ENCODE peak calls at places on chromosomes 5 and 9, in ten cellular contexts. W, I, J, M, C, R, A, Q, B and X are unnamed samples.

GRCh38 chr5:72472031-72472430 is 35.2 kb downstream of the ZNF366 start:
- DNase-seq in W (no peak), C (no peak), M (no peak), B (no peak), R (no peak), Q (no peak), J (no peak), I (no peak), A (no peak), X (no peak)

GRCh38 chr5:38940230-38940858 is 94.5 kb downstream of the OSMR start:
- DNase-seq in Q (no peak), I (no peak), A (no peak), C (no peak), W (no peak), R (no peak), B (no peak), M (no peak), J (peak), X (no peak)

GRCh38 chr9:14497476-14497875 is 183.5 kb upstream of the NFIB start:
- DNase-seq in C (no peak), I (no peak), A (no peak), Q (no peak), R (no peak), M (no peak), W (no peak), B (peak), J (no peak), X (no peak)

GRCh38 chr5:59485629-59486439 is 407.7 kb downstream of the PDE4D start:
- DNase-seq in I (no peak), A (no peak), Q (no peak), W (no peak), J (peak), R (no peak), B (no peak), M (no peak), C (no peak), X (no peak)

GRCh38 chr5:125235995-125236394 is 489.6 kb upstream of the ZNF608 start:
- DNase-seq in A (no peak), M (no peak), Q (no peak), C (no peak), R (no peak), I (no peak), B (no peak), J (no peak), W (no peak), X (no peak)

GRCh38 chr5:55626805-55627204 is 85.3 kb downstream of the SLC38A9 start:
- DNase-seq in W (no peak), M (no peak), I (no peak), B (no peak), Q (no peak), R (no peak), C (no peak), J (no peak), A (no peak), X (no peak)

GRCh38 chr5:180665682-180666404 is 16.4 kb upstream of the FLT4 start:
- DNase-seq in A (no peak), J (no peak), W (no peak), B (no peak), I (no peak), R (no peak), M (no peak), Q (no peak), C (no peak), X (no peak)

GRCh38 chr9:73183917-73184861 is 32.5 kb downstream of the ANXA1 start:
- DNase-seq in Q (peak), W (no peak), A (no peak), J (peak), C (peak), R (no peak), B (no peak), I (no peak), M (no peak), X (no peak)

GRCh38 chr5:139911425-139912120 is 116.0 kb downstream of the PSD2 start:
- DNase-seq in W (no peak), J (no peak), I (no peak), B (no peak), Q (peak), M (no peak), C (no peak), A (no peak), R (no peak), X (no peak)

GRCh38 chr9:13049223-13049622 is 230.3 kb downstream of the MPDZ start:
- DNase-seq in C (peak), A (no peak), I (no peak), W (no peak), R (no peak), B (no peak), M (no peak), Q (no peak), J (peak), X (no peak)

GRCh38 chr5:370959-371810 is 49.7 kb downstream of the AHRR start:
- DNase-seq in M (no peak), W (no peak), I (peak), R (no peak), B (no peak), A (no peak), Q (no peak), J (no peak), C (peak), X (no peak)

GRCh38 chr5:61991861-61992260 is 314.1 kb upstream of the KIF2A start:
- DNase-seq in M (no peak), C (no peak), A (no peak), R (no peak), Q (no peak), W (no peak), B (no peak), J (peak), I (no peak), X (no peak)

GRCh38 chr9:98807070-98807810 is at the start of gene GALNT12:
- DNase-seq in J (peak), Q (peak), R (no peak), C (peak), B (no peak), M (peak), I (no peak), W (peak), A (no peak), X (peak)

GRCh38 chr9:27784999-27785713 is 211.9 kb upstream of the C9orf72 start:
- DNase-seq in I (no peak), Q (no peak), J (peak), W (no peak), R (no peak), B (no peak), M (no peak), A (no peak), C (no peak), X (no peak)

GRCh38 chr9:128123451-128124080 is 4.0 kb downstream of the PTGES2 start:
- DNase-seq in C (no peak), R (no peak), M (peak), Q (no peak), A (no peak), J (no peak), B (no peak), I (peak), W (no peak), X (no peak)

GRCh38 chr9:114026335-114026734 is 51.8 kb downstream of the AMBP start:
- DNase-seq in R (no peak), Q (no peak), M (no peak), B (no peak), W (no peak), C (no peak), I (no peak), A (no peak), J (no peak), X (peak)

GRCh38 chr9:75086443-75087278 is 1.3 kb downstream of the NMRK1 start:
- DNase-seq in R (no peak), A (peak), Q (no peak), W (no peak), C (no peak), M (peak), B (no peak), I (peak), J (no peak), X (no peak)

GRCh38 chr9:16191691-16192402 is 639.0 kb downstream of the CCDC171 start:
- DNase-seq in R (no peak), Q (peak), M (peak), A (peak), B (peak), W (no peak), J (peak), I (peak), C (peak), X (peak)

GRCh38 chr5:135505973-135506372 is 29.8 kb downstream of the NEUROG1 start:
- DNase-seq in M (no peak), J (no peak), W (no peak), B (no peak), A (peak), R (no peak), Q (peak), I (no peak), C (no peak), X (no peak)

GRCh38 chr5:5421149-5421960 is 1.1 kb upstream of the ICE1 start:
- DNase-seq in I (no peak), M (no peak), B (no peak), C (no peak), W (no peak), Q (no peak), R (no peak), A (no peak), J (no peak), X (no peak)

GRCh38 chr5:15584528-15584927 is 84.5 kb downstream of the FBXL7 start:
- DNase-seq in M (no peak), B (no peak), I (no peak), Q (no peak), J (no peak), C (no peak), W (no peak), R (no peak), A (no peak), X (no peak)